ENCODE peak calls at places on chromosomes 1 and 21, in six cellular contexts. K, T, L, D, G and J are unnamed samples.

GRCh38 chr1:158999301-159000069 is 10.2 kb upstream of the IFI16 start:
- DNase-seq in T (peak), G (no peak), K (no peak), L (peak), D (peak), J (no peak)

GRCh38 chr1:239354211-239354610 is 32.2 kb upstream of the CHRM3 start:
- DNase-seq in G (no peak), T (no peak), L (no peak), D (no peak), K (no peak), J (no peak)

GRCh38 chr1:245858683-245859509 is 648.2 kb downstream of the SMYD3 start:
- DNase-seq in L (no peak), K (no peak), D (peak), T (peak), G (no peak), J (no peak)

GRCh38 chr1:58649555-58649954 is 50.3 kb downstream of the MYSM1 start:
- DNase-seq in L (no peak), D (peak), T (no peak), G (no peak), K (no peak), J (peak)

GRCh38 chr1:25647106-25647505 is 30.5 kb downstream of the MAN1C1 start:
- DNase-seq in G (no peak), K (no peak), T (no peak), D (no peak), L (no peak), J (no peak)

GRCh38 chr21:39852021-39852721 is 15.1 kb upstream of the PCP4 start:
- DNase-seq in T (no peak), D (no peak), K (no peak), L (no peak), G (no peak), J (no peak)

GRCh38 chr1:205434738-205435137 is 12.9 kb upstream of the LEMD1 start:
- DNase-seq in L (no peak), D (no peak), T (no peak), K (no peak), G (no peak), J (no peak)

GRCh38 chr1:26324550-26324949 is 6.8 kb downstream of the CD52 start:
- DNase-seq in G (no peak), T (no peak), L (no peak), D (no peak), K (no peak), J (no peak)

GRCh38 chr1:43704838-43705237 is 2.5 kb upstream of the ST3GAL3 start:
- DNase-seq in L (no peak), D (peak), G (no peak), T (peak), K (no peak), J (no peak)

GRCh38 chr1:20361805-20362381 is 71.2 kb downstream of the VWA5B1 start:
- DNase-seq in T (peak), K (peak), D (peak), G (no peak), L (peak), J (no peak)

GRCh38 chr1:93154898-93155297 is 25.3 kb downstream of the TMED5 start:
- DNase-seq in T (no peak), D (no peak), K (no peak), L (no peak), G (no peak), J (no peak)

GRCh38 chr1:22754106-22754768 is 43.6 kb downstream of the EPHB2 start:
- DNase-seq in T (peak), K (no peak), D (no peak), G (no peak), L (no peak), J (no peak)

GRCh38 chr1:192763243-192763642 is 45.6 kb upstream of the RGS2 start:
- DNase-seq in G (no peak), L (no peak), D (peak), T (peak), K (no peak), J (no peak)

GRCh38 chr1:11634759-11635158 is 19.5 kb downstream of the FBXO2 start:
- DNase-seq in D (no peak), L (no peak), G (no peak), T (no peak), K (no peak), J (no peak)

GRCh38 chr1:197725044-197725443 is 50.2 kb downstream of the DENND1B start:
- DNase-seq in K (peak), T (peak), G (no peak), D (peak), L (no peak), J (no peak)

GRCh38 chr1:16204634-16205332 is 7.7 kb downstream of the ARHGEF19 start:
- DNase-seq in T (peak), G (no peak), K (peak), D (peak), L (peak), J (no peak)

GRCh38 chr1:36369472-36369871 is 16.3 kb downstream of the STK40 start:
- DNase-seq in T (no peak), L (no peak), G (no peak), K (no peak), D (no peak), J (no peak)

GRCh38 chr1:153032677-153033308 is 1.8 kb downstream of the SPRR1B start:
- DNase-seq in D (peak), L (peak), G (no peak), T (peak), K (peak), J (peak)

GRCh38 chr21:26842976-26843911 is 2.0 kb downstream of the ADAMTS1 start:
- DNase-seq in L (peak), K (peak), T (peak), G (no peak), D (peak), J (no peak)

GRCh38 chr21:33196956-33197374 is 32.8 kb upstream of the IFNAR2 start:
- DNase-seq in T (peak), K (peak), L (peak), D (peak), G (no peak), J (peak)

GRCh38 chr1:89757532-89757931 is 63.3 kb upstream of the LRRC8D start:
- DNase-seq in L (no peak), G (no peak), K (peak), D (no peak), T (no peak), J (peak)

GRCh38 chr1:27142464-27142863 is 12.5 kb downstream of the SLC9A1 start:
- DNase-seq in L (no peak), G (no peak), D (peak), T (no peak), K (no peak), J (no peak)

GRCh38 chr21:36534656-36535055 is 54.7 kb upstream of the CLDN14 start:
- DNase-seq in G (no peak), D (no peak), T (no peak), L (no peak), K (no peak), J (peak)

GRCh38 chr21:27688773-27689172 is 721.9 kb upstream of the ADAMTS5 start:
- DNase-seq in D (no peak), G (no peak), K (no peak), L (no peak), T (no peak), J (no peak)

GRCh38 chr1:114153621-114154145 is at the start of gene SYT6:
- DNase-seq in K (no peak), G (no peak), D (no peak), L (peak), T (peak), J (no peak)

GRCh38 chr1:43206721-43207228 is 34.6 kb downstream of the CFAP57 start:
- DNase-seq in G (no peak), K (peak), T (peak), D (peak), L (peak), J (peak)

GRCh38 chr1:175201061-175201508 is 8.5 kb upstream of the KIAA0040 start:
- DNase-seq in K (no peak), G (no peak), D (no peak), L (no peak), T (no peak), J (no peak)

GRCh38 chr1:113999233-113999632 is 20.0 kb downstream of the OLFML3 start:
- DNase-seq in G (no peak), K (no peak), D (no peak), T (no peak), L (no peak), J (no peak)

GRCh38 chr21:32562426-32562825 is 22.9 kb downstream of the TCP10L start:
- DNase-seq in D (peak), K (peak), L (peak), T (peak), G (no peak), J (peak)

GRCh38 chr1:67741786-67742185 is 56.8 kb downstream of the GADD45A start:
- DNase-seq in T (no peak), D (no peak), G (no peak), L (no peak), K (no peak), J (no peak)

GRCh38 chr1:209783338-209783737 is 1.0 kb downstream of the C1orf74 start:
- DNase-seq in T (no peak), G (no peak), K (no peak), L (no peak), D (peak), J (peak)

GRCh38 chr1:111202366-111202706 is 1.9 kb upstream of the DENND2D start:
- DNase-seq in G (no peak), L (no peak), K (no peak), T (no peak), D (peak), J (no peak)

GRCh38 chr1:3004285-3005205 is 16.7 kb upstream of the ACTRT2 start:
- DNase-seq in G (no peak), K (no peak), T (no peak), D (no peak), L (no peak), J (no peak)

GRCh38 chr1:81549588-81550127 is 251.1 kb upstream of the ADGRL2 start:
- DNase-seq in L (no peak), T (peak), K (peak), D (peak), G (no peak), J (peak)

GRCh38 chr1:219837994-219838294 is 90.4 kb downstream of the SLC30A10 start:
- DNase-seq in T (no peak), G (no peak), L (no peak), D (no peak), K (no peak), J (no peak)